ENCODE peak calls at places on chromosome 16, in four cellular contexts. One of them, this sample, is unnamed. For H3K4me1, the result is how much of the 10 kb centered on the place peaks cover.

GRCh38 chr16:54027126-54027922 is 259.3 kb downstream of the IRX3 start:
- DNase-seq in HepG2: no peak
- DNase-seq in body of pancreas: no peak
- DNase-seq in gastrocnemius medialis: no peak
- DNase-seq in this sample: no peak

GRCh38 chr16:88558457-88559442 is 11.5 kb upstream of the ZC3H18 start:
- DNase-seq in HepG2: peak
- DNase-seq in body of pancreas: peak
- DNase-seq in gastrocnemius medialis: peak
- DNase-seq in this sample: peak

GRCh38 chr16:9499921-9500593 is 408.6 kb downstream of the HAPSTR1 start:
- DNase-seq in gastrocnemius medialis: no peak
- DNase-seq in HepG2: no peak
- DNase-seq in body of pancreas: no peak
- DNase-seq in this sample: no peak

GRCh38 chr16:22191966-22192260 is 14.2 kb upstream of the EEF2K start:
- DNase-seq in gastrocnemius medialis: peak
- DNase-seq in body of pancreas: peak
- DNase-seq in HepG2: peak
- DNase-seq in this sample: no peak

GRCh38 chr16:89689142-89689541 is 2.7 kb downstream of the CDK10 start:
- DNase-seq in body of pancreas: no peak
- DNase-seq in HepG2: no peak
- DNase-seq in gastrocnemius medialis: no peak
- DNase-seq in this sample: no peak

GRCh38 chr16:29791845-29792797 is 1.6 kb downstream of the KIF22 start:
- DNase-seq in HepG2: no peak
- DNase-seq in body of pancreas: no peak
- DNase-seq in gastrocnemius medialis: no peak
- DNase-seq in this sample: no peak

GRCh38 chr16:89564476-89565255 is 4.2 kb downstream of the RPL13 start:
- DNase-seq in HepG2: peak
- DNase-seq in body of pancreas: no peak
- DNase-seq in gastrocnemius medialis: no peak
- DNase-seq in this sample: no peak

GRCh38 chr16:28067604-28068382 is 4.3 kb upstream of the GSG1L start:
- DNase-seq in HepG2: no peak
- DNase-seq in gastrocnemius medialis: no peak
- DNase-seq in body of pancreas: no peak
- DNase-seq in this sample: no peak

GRCh38 chr16:29148867-29149272 is 164.0 kb downstream of the LAT start:
- DNase-seq in HepG2: no peak
- DNase-seq in gastrocnemius medialis: no peak
- DNase-seq in body of pancreas: no peak
- DNase-seq in this sample: no peak

GRCh38 chr16:85573696-85574641 is 39.2 kb upstream of the GSE1 start:
- DNase-seq in body of pancreas: peak
- DNase-seq in gastrocnemius medialis: no peak
- DNase-seq in HepG2: no peak
- DNase-seq in this sample: peak

GRCh38 chr16:66845791-66846221 is 1.6 kb downstream of the CA7 start:
- DNase-seq in HepG2: no peak
- DNase-seq in gastrocnemius medialis: peak
- DNase-seq in body of pancreas: no peak
- DNase-seq in this sample: no peak

GRCh38 chr16:31460582-31461002 is 1.3 kb downstream of the ARMC5 start:
- DNase-seq in gastrocnemius medialis: no peak
- DNase-seq in body of pancreas: no peak
- DNase-seq in HepG2: peak
- DNase-seq in this sample: no peak

GRCh38 chr16:7085776-7086175 is 246.9 kb upstream of the RBFOX1 start:
- DNase-seq in gastrocnemius medialis: no peak
- DNase-seq in HepG2: no peak
- DNase-seq in body of pancreas: no peak
- DNase-seq in this sample: no peak

GRCh38 chr16:7090628-7091115 is 242.0 kb upstream of the RBFOX1 start:
- DNase-seq in HepG2: no peak
- DNase-seq in gastrocnemius medialis: no peak
- DNase-seq in body of pancreas: no peak
- DNase-seq in this sample: no peak

GRCh38 chr16:7083086-7083485 is 249.6 kb upstream of the RBFOX1 start:
- DNase-seq in HepG2: no peak
- DNase-seq in gastrocnemius medialis: no peak
- DNase-seq in body of pancreas: no peak
- DNase-seq in this sample: no peak

GRCh38 chr16:7086842-7087616 is 245.6 kb upstream of the RBFOX1 start:
- DNase-seq in HepG2: peak
- DNase-seq in gastrocnemius medialis: peak
- DNase-seq in body of pancreas: peak
- DNase-seq in this sample: peak
- H3K27ac ChIP-seq in HepG2: no peak
- H3K27ac ChIP-seq in gastrocnemius medialis: no peak
- H3K27ac ChIP-seq in body of pancreas: no peak
- H3K27ac ChIP-seq in this sample: no peak

GRCh38 chr16:10514369-10515055 is 65.9 kb downstream of the EMP2 start:
- DNase-seq in HepG2: peak
- DNase-seq in body of pancreas: peak
- DNase-seq in gastrocnemius medialis: peak
- DNase-seq in this sample: peak

GRCh38 chr16:10509534-10510025 is 70.8 kb downstream of the EMP2 start:
- DNase-seq in body of pancreas: peak
- DNase-seq in HepG2: peak
- DNase-seq in gastrocnemius medialis: peak
- DNase-seq in this sample: peak

GRCh38 chr16:10510279-10510678 is 70.1 kb downstream of the EMP2 start:
- DNase-seq in HepG2: no peak
- DNase-seq in body of pancreas: no peak
- DNase-seq in gastrocnemius medialis: no peak
- DNase-seq in this sample: no peak

GRCh38 chr16:10511829-10512228 is 68.6 kb downstream of the EMP2 start:
- DNase-seq in body of pancreas: no peak
- DNase-seq in gastrocnemius medialis: no peak
- DNase-seq in HepG2: no peak
- DNase-seq in this sample: no peak
- H3K4me1 ChIP-seq in body of pancreas: under half
- H3K4me1 ChIP-seq in gastrocnemius medialis: under half
- H3K4me1 ChIP-seq in HepG2: under half
- H3K4me1 ChIP-seq in this sample: under half

GRCh38 chr16:59591480-59591879 is 857.4 kb upstream of the GOT2 start:
- DNase-seq in HepG2: no peak
- DNase-seq in body of pancreas: no peak
- DNase-seq in gastrocnemius medialis: no peak
- DNase-seq in this sample: no peak
- TF ChIP-seq CTCF in HepG2: no peak
- TF ChIP-seq CTCF in body of pancreas: no peak
- TF ChIP-seq CTCF in gastrocnemius medialis: no peak
- TF ChIP-seq CTCF in this sample: no peak

GRCh38 chr16:10834130-10834529 is 15.5 kb upstream of the TVP23A start:
- DNase-seq in gastrocnemius medialis: no peak
- DNase-seq in HepG2: no peak
- DNase-seq in body of pancreas: no peak
- DNase-seq in this sample: no peak

GRCh38 chr16:10836174-10836853 is 17.7 kb upstream of the TVP23A start:
- DNase-seq in HepG2: no peak
- DNase-seq in gastrocnemius medialis: no peak
- DNase-seq in body of pancreas: no peak
- DNase-seq in this sample: no peak

GRCh38 chr16:10835281-10835931 is 16.8 kb upstream of the TVP23A start:
- DNase-seq in body of pancreas: no peak
- DNase-seq in gastrocnemius medialis: no peak
- DNase-seq in HepG2: no peak
- DNase-seq in this sample: no peak

GRCh38 chr16:10833271-10833670 is 14.7 kb upstream of the TVP23A start:
- DNase-seq in gastrocnemius medialis: no peak
- DNase-seq in body of pancreas: no peak
- DNase-seq in HepG2: no peak
- DNase-seq in this sample: no peak

GRCh38 chr16:10834766-10835165 is 16.2 kb upstream of the TVP23A start:
- DNase-seq in HepG2: no peak
- DNase-seq in gastrocnemius medialis: no peak
- DNase-seq in body of pancreas: no peak
- DNase-seq in this sample: no peak
- H3K27ac ChIP-seq in HepG2: no peak
- H3K27ac ChIP-seq in gastrocnemius medialis: no peak
- H3K27ac ChIP-seq in body of pancreas: no peak
- H3K27ac ChIP-seq in this sample: no peak

DNA sequence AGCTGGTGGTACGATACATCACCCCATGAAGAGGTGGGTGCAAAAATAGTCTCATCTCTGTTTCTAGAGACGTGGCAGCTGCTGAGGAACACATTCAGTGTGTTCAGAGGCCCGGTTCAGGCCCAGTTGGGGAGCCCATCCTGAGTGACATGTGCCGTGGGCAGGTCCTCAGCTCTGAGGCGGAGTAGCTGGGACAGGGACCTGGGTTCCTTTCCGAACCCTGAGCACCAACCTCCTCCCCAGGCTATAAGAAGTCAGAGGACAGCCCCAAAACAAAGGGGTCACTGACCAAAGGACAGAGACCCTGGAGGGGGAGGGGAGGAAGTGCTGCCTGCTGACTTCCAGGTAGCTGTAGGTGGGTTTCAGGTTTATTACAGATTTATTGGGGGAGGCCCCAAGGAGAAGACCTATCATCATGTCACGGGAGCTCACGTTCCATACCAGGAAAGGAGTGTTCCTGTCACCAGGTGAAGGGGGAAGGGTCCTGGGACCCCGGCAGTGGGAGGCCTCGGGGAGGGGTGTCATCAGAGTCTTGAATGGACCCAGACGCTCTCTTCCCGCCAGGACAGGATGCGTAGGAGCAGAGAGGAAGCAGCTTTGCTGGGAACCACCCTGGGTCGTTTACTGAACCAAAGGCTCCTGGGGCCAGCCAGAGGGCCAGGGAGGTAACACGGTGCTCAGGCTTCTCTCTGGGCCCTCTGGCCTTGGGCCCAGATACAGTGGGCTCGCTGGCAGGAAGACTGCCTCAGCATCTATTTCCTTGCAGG is 4.9 kb downstream of the LDHD start:
- DNase-seq in HepG2: no peak
- DNase-seq in body of pancreas: no peak
- DNase-seq in gastrocnemius medialis: no peak
- DNase-seq in this sample: peak
- H3K4me1 ChIP-seq in HepG2: half or more
- H3K4me1 ChIP-seq in body of pancreas: half or more
- H3K4me1 ChIP-seq in gastrocnemius medialis: half or more
- H3K4me1 ChIP-seq in this sample: under half

DNA sequence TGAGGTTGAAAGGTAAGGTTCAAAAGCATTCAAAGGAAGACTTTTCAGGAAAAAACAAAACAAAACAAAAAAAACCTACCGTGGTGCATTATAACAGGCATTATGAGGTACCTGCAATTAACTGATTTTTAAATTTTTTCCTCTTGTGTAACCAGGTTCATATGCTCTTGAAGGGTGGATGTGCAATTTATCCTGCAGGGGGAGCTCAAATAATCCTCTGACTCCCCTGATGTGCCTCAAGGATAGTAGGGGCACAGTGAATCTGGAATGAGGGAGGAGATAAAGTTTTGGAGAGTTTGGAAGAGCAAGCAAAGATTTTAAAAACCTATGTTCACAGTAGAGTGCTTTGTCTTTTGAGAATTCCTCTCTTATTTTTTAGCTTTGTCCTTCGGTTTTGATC is 1349.4 kb downstream of the CDH8 start:
- DNase-seq in gastrocnemius medialis: no peak
- DNase-seq in HepG2: no peak
- DNase-seq in body of pancreas: no peak
- DNase-seq in this sample: no peak
- TF ChIP-seq CTCF in gastrocnemius medialis: no peak
- TF ChIP-seq CTCF in HepG2: no peak
- TF ChIP-seq CTCF in body of pancreas: no peak
- TF ChIP-seq CTCF in this sample: no peak

DNA sequence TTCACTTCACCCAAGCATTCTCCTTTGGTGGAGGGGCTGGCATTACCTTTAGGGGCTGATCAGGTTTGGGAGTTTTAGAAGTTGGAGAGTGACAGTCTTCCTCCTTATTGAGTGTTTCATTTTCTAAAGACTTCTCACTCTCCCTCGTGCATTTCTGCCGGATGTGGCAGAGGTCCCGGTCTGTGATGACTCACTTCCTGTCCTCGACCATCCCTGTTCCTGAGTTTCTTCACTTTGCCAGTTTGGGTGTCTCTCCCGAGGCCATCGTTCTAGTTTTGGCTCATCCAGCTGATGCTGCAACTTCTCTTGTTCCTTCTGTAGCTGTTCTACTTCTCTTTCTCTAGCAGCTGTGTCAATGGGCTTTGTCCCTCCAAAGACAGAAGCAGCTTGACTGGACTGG is 104.3 kb downstream of the PHKB start:
- DNase-seq in HepG2: no peak
- DNase-seq in gastrocnemius medialis: peak
- DNase-seq in body of pancreas: peak
- DNase-seq in this sample: no peak
- H3K27ac ChIP-seq in HepG2: no peak
- H3K27ac ChIP-seq in gastrocnemius medialis: peak
- H3K27ac ChIP-seq in body of pancreas: no peak
- H3K27ac ChIP-seq in this sample: no peak

This sample was measured in uterus.